ENCODE peak calls at places on chromosome 16, in ten cellular contexts. X, S, J, D, R, N, P, E, V and Q are unnamed samples.

GRCh38 chr16:17227278-17227677 is 243.5 kb downstream of the XYLT1 start:
- DNase-seq in X (no peak), S (no peak), J (no peak), D (no peak), R (no peak), N (no peak), P (peak), E (no peak), V (no peak), Q (peak)

GRCh38 chr16:50121721-50122445 is 31.2 kb upstream of the TENT4B start:
- DNase-seq in X (no peak), S (no peak), J (no peak), D (no peak), R (no peak), N (peak), P (no peak), E (peak), V (no peak), Q (peak)

GRCh38 chr16:20322696-20323095 is 4.6 kb downstream of the GP2 start:
- DNase-seq in X (no peak), S (no peak), J (no peak), D (no peak), R (no peak), N (no peak), P (no peak), E (no peak), V (no peak), Q (no peak)

GRCh38 chr16:50459681-50460080 is 88.5 kb upstream of the NKD1 start:
- DNase-seq in X (no peak), S (no peak), J (no peak), D (no peak), R (no peak), N (peak), P (no peak), E (no peak), V (no peak), Q (no peak)

GRCh38 chr16:67384778-67385510 is 8.4 kb downstream of the TPPP3 start:
- DNase-seq in X (peak), S (no peak), J (peak), D (no peak), R (no peak), N (no peak), P (no peak), E (no peak), V (no peak), Q (no peak)

GRCh38 chr16:66335704-66336329 is 30.7 kb upstream of the CDH5 start:
- DNase-seq in X (peak), S (no peak), J (no peak), D (peak), R (no peak), N (no peak), P (no peak), E (no peak), V (no peak), Q (no peak)

GRCh38 chr16:77603656-77604055 is 118.7 kb upstream of the NUDT7 start:
- DNase-seq in X (no peak), S (no peak), J (no peak), D (no peak), R (no peak), N (no peak), P (no peak), E (no peak), V (no peak), Q (peak)

GRCh38 chr16:13056607-13057006 is 155.2 kb downstream of the SHISA9 start:
- DNase-seq in X (no peak), S (no peak), J (no peak), D (no peak), R (no peak), N (no peak), P (no peak), E (peak), V (no peak), Q (no peak)

GRCh38 chr16:54402270-54402669 is 115.7 kb upstream of the IRX3 start:
- DNase-seq in X (no peak), S (no peak), J (no peak), D (no peak), R (no peak), N (no peak), P (no peak), E (no peak), V (no peak), Q (no peak)

GRCh38 chr16:50613281-50613991 is 65.2 kb downstream of the NKD1 start:
- DNase-seq in X (peak), S (no peak), J (no peak), D (no peak), R (no peak), N (no peak), P (no peak), E (no peak), V (no peak), Q (no peak)

GRCh38 chr16:47045023-47045422 is 71.5 kb upstream of the DNAJA2 start:
- DNase-seq in X (peak), S (no peak), J (no peak), D (no peak), R (no peak), N (no peak), P (no peak), E (no peak), V (no peak), Q (no peak)

GRCh38 chr16:49701867-49702494 is 153.9 kb downstream of the ZNF423 start:
- DNase-seq in X (peak), S (peak), J (no peak), D (no peak), R (no peak), N (peak), P (peak), E (no peak), V (no peak), Q (peak)

GRCh38 chr16:49828545-49829267 is 27.2 kb downstream of the ZNF423 start:
- DNase-seq in X (no peak), S (no peak), J (no peak), D (no peak), R (no peak), N (no peak), P (no peak), E (no peak), V (no peak), Q (no peak)

GRCh38 chr16:56357291-56357764 is 68.0 kb downstream of the AMFR start:
- DNase-seq in X (peak), S (peak), J (peak), D (peak), R (peak), N (peak), P (peak), E (no peak), V (peak), Q (peak)

GRCh38 chr16:645852-646678 is 3.1 kb upstream of the WDR90 start:
- DNase-seq in X (no peak), S (no peak), J (peak), D (no peak), R (no peak), N (no peak), P (no peak), E (no peak), V (no peak), Q (peak)

GRCh38 chr16:83015871-83016270 is 389.1 kb downstream of the CDH13 start:
- DNase-seq in X (no peak), S (no peak), J (no peak), D (no peak), R (no peak), N (peak), P (no peak), E (no peak), V (no peak), Q (no peak)

GRCh38 chr16:2955779-2956565 is 8.1 kb upstream of the KREMEN2 start:
- DNase-seq in X (no peak), S (no peak), J (no peak), D (no peak), R (no peak), N (peak), P (peak), E (no peak), V (peak), Q (peak)

GRCh38 chr16:85733839-85734170 is 17.1 kb downstream of the C16orf74 start:
- DNase-seq in X (peak), S (no peak), J (no peak), D (no peak), R (no peak), N (no peak), P (peak), E (no peak), V (no peak), Q (peak)

GRCh38 chr16:28925386-28926228 is 569 bp upstream of the RABEP2 start:
- DNase-seq in X (peak), S (peak), J (peak), D (peak), R (no peak), N (peak), P (no peak), E (peak), V (no peak), Q (peak)

GRCh38 chr16:70675851-70676513 is 9.9 kb downstream of the MTSS2 start:
- DNase-seq in X (no peak), S (no peak), J (no peak), D (no peak), R (no peak), N (no peak), P (no peak), E (no peak), V (no peak), Q (no peak)

GRCh38 chr16:63100082-63100481 is 1063.8 kb upstream of the CDH8 start:
- DNase-seq in X (no peak), S (no peak), J (no peak), D (no peak), R (no peak), N (no peak), P (no peak), E (no peak), V (no peak), Q (no peak)

GRCh38 chr16:49833796-49834195 is 22.1 kb downstream of the ZNF423 start:
- DNase-seq in X (no peak), S (no peak), J (no peak), D (no peak), R (no peak), N (no peak), P (no peak), E (no peak), V (no peak), Q (no peak)

GRCh38 chr16:75750516-75750915 is 24.2 kb upstream of the CPHXL start:
- DNase-seq in X (no peak), S (no peak), J (no peak), D (no peak), R (no peak), N (no peak), P (no peak), E (no peak), V (no peak), Q (no peak)

GRCh38 chr16:26762596-26762995 is 304.1 kb upstream of the C16orf82 start:
- DNase-seq in X (no peak), S (no peak), J (no peak), D (no peak), R (no peak), N (no peak), P (peak), E (no peak), V (no peak), Q (peak)

GRCh38 chr16:26770547-26770946 is 296.2 kb upstream of the C16orf82 start:
- DNase-seq in X (no peak), S (no peak), J (no peak), D (no peak), R (no peak), N (no peak), P (no peak), E (no peak), V (no peak), Q (no peak)

GRCh38 chr16:26765087-26765486 is 301.6 kb upstream of the C16orf82 start:
- DNase-seq in X (no peak), S (no peak), J (no peak), D (no peak), R (no peak), N (no peak), P (peak), E (peak), V (no peak), Q (peak)
- TF ChIP-seq CTCF in X (no peak), S (no peak), J (peak), D (no peak), R (no peak), N (no peak), P (peak), E (peak), V (no peak), Q (no peak)

GRCh38 chr16:86791287-86792074 is 213.1 kb downstream of the FOXL1 start:
- DNase-seq in X (no peak), S (no peak), J (no peak), D (no peak), R (no peak), N (no peak), P (no peak), E (no peak), V (no peak), Q (peak)
- TF ChIP-seq CTCF in X (no peak), S (no peak), J (no peak), D (no peak), R (no peak), N (no peak), P (no peak), E (no peak), V (no peak), Q (no peak)

GRCh38 chr16:88655733-88656281 is 5.0 kb upstream of the CYBA start:
- DNase-seq in X (no peak), S (no peak), J (no peak), D (no peak), R (no peak), N (no peak), P (no peak), E (no peak), V (no peak), Q (no peak)
- TF ChIP-seq CTCF in X (no peak), S (no peak), J (no peak), D (no peak), R (no peak), N (no peak), P (no peak), E (no peak), V (no peak), Q (no peak)

GRCh38 chr16:22977294-22977697 is 163.3 kb downstream of the HS3ST2 start:
- DNase-seq in X (no peak), S (no peak), J (peak), D (no peak), R (no peak), N (no peak), P (no peak), E (peak), V (no peak), Q (peak)
- TF ChIP-seq CTCF in X (no peak), S (no peak), J (peak), D (peak), R (no peak), N (no peak), P (peak), E (peak), V (no peak), Q (peak)